ENCODE peak calls at places on chromosome 6, in seven cellular contexts. I is T-cell, E is germinal center, X is left ventricle myocardium inferior, J is putamen, N is EL, V is posterior vena cava. F is an unnamed sample.

GRCh38 chr6:117167520-117168271 is 97.7 kb upstream of the VGLL2 start:
- DNase-seq in X (no peak), I (no peak), V (no peak), N (peak), E (no peak), J (no peak), F (no peak)

GRCh38 chr6:138004423-138005287 is 102.6 kb downstream of the PERP start:
- DNase-seq in N (peak), I (no peak), X (no peak), E (peak), V (no peak), J (no peak), F (no peak)

GRCh38 chr6:30399390-30400058 is 54.6 kb downstream of the RPP21 start:
- DNase-seq in E (no peak), J (no peak), V (no peak), X (no peak), N (peak), I (no peak), F (no peak)

GRCh38 chr6:55836945-55837344 is 38.4 kb downstream of the BMP5 start:
- DNase-seq in J (no peak), I (no peak), X (no peak), N (no peak), E (no peak), V (no peak), F (no peak)

GRCh38 chr6:2845880-2846208 is 4.2 kb upstream of the SERPINB1 start:
- DNase-seq in V (no peak), I (no peak), N (no peak), X (no peak), J (no peak), E (no peak), F (no peak)

GRCh38 chr6:71855406-71855805 is 30.9 kb upstream of the RIMS1 start:
- DNase-seq in I (no peak), J (no peak), E (no peak), V (no peak), N (no peak), X (no peak), F (no peak)

GRCh38 chr6:163573503-163574179 is 159.1 kb downstream of the QKI start:
- DNase-seq in V (no peak), I (no peak), X (no peak), J (no peak), E (no peak), N (no peak), F (no peak)

GRCh38 chr6:166942393-166943168 is 13.8 kb downstream of the RNASET2 start:
- DNase-seq in J (peak), X (no peak), I (peak), N (no peak), V (no peak), E (no peak), F (no peak)

GRCh38 chr6:42188406-42188805 is 6.3 kb downstream of the GUCA1B start:
- DNase-seq in E (no peak), V (no peak), N (no peak), I (no peak), J (no peak), X (no peak), F (no peak)

GRCh38 chr6:127022297-127022696 is 96.2 kb upstream of the RSPO3 start:
- DNase-seq in J (no peak), V (no peak), N (peak), E (no peak), I (no peak), X (no peak), F (no peak)